ENCODE peak calls at places on chromosomes 3 and 15, in five cellular contexts. One of them, this sample, is unnamed.

GRCh38 chr3:12303532-12303931 is 14.7 kb downstream of the PPARG start:
- DNase-seq in SJSA1: no peak
- DNase-seq in spleen: no peak
- DNase-seq in aorta: no peak
- DNase-seq in kidney: no peak
- DNase-seq in this sample: no peak

GRCh38 chr15:99442268-99442897 is 123.4 kb upstream of the MEF2A start:
- DNase-seq in spleen: no peak
- DNase-seq in aorta: peak
- DNase-seq in kidney: peak
- DNase-seq in SJSA1: peak
- DNase-seq in this sample: no peak

GRCh38 chr3:5053021-5053831 is 68.9 kb upstream of the ARL8B start:
- DNase-seq in kidney: no peak
- DNase-seq in spleen: no peak
- DNase-seq in SJSA1: no peak
- DNase-seq in aorta: no peak
- DNase-seq in this sample: no peak

GRCh38 chr15:90729266-90729665 is 12.1 kb downstream of the BLM start:
- DNase-seq in kidney: no peak
- DNase-seq in aorta: no peak
- DNase-seq in spleen: no peak
- DNase-seq in SJSA1: no peak
- DNase-seq in this sample: no peak

GRCh38 chr3:8629151-8630021 is 15.2 kb downstream of the SSUH2 start:
- DNase-seq in spleen: no peak
- DNase-seq in kidney: peak
- DNase-seq in SJSA1: peak
- DNase-seq in aorta: peak
- DNase-seq in this sample: peak

GRCh38 chr3:185851046-185851445 is 26.2 kb upstream of the IGF2BP2 start:
- DNase-seq in spleen: no peak
- DNase-seq in aorta: no peak
- DNase-seq in kidney: no peak
- DNase-seq in SJSA1: no peak
- DNase-seq in this sample: no peak

GRCh38 chr15:35545316-35545824 is 595 bp downstream of the DPH6 start:
- DNase-seq in spleen: peak
- DNase-seq in kidney: peak
- DNase-seq in SJSA1: peak
- DNase-seq in aorta: peak
- DNase-seq in this sample: peak

GRCh38 chr3:48656061-48656840 is 6.4 kb downstream of the CELSR3 start:
- DNase-seq in SJSA1: no peak
- DNase-seq in aorta: peak
- DNase-seq in kidney: peak
- DNase-seq in spleen: peak
- DNase-seq in this sample: peak

GRCh38 chr15:44729394-44729913 is 6.9 kb upstream of the TRIM69 start:
- DNase-seq in spleen: peak
- DNase-seq in aorta: peak
- DNase-seq in kidney: peak
- DNase-seq in SJSA1: no peak
- DNase-seq in this sample: no peak

GRCh38 chr3:144189044-144189443 is 217.4 kb downstream of the DIPK2A start:
- DNase-seq in kidney: no peak
- DNase-seq in SJSA1: no peak
- DNase-seq in aorta: no peak
- DNase-seq in spleen: no peak
- DNase-seq in this sample: no peak

GRCh38 chr3:72728958-72729467 is 119.2 kb downstream of the SHQ1 start:
- DNase-seq in kidney: no peak
- DNase-seq in aorta: no peak
- DNase-seq in spleen: no peak
- DNase-seq in SJSA1: no peak
- DNase-seq in this sample: no peak

GRCh38 chr3:194265505-194265892 is 85.6 kb downstream of the CPN2 start:
- DNase-seq in SJSA1: no peak
- DNase-seq in spleen: peak
- DNase-seq in aorta: peak
- DNase-seq in kidney: peak
- DNase-seq in this sample: peak

GRCh38 chr15:84391191-84391590 is 155.6 kb downstream of the GOLGA6L4 start:
- DNase-seq in SJSA1: no peak
- DNase-seq in aorta: no peak
- DNase-seq in spleen: no peak
- DNase-seq in kidney: no peak
- DNase-seq in this sample: no peak

GRCh38 chr15:36332301-36332700 is 247.1 kb upstream of the CDIN1 start:
- DNase-seq in aorta: no peak
- DNase-seq in spleen: no peak
- DNase-seq in SJSA1: no peak
- DNase-seq in kidney: no peak
- DNase-seq in this sample: no peak

GRCh38 chr3:11185564-11186317 is 31.4 kb downstream of the HRH1 start:
- DNase-seq in aorta: peak
- DNase-seq in kidney: peak
- DNase-seq in SJSA1: peak
- DNase-seq in spleen: no peak
- DNase-seq in this sample: peak

GRCh38 chr15:70762469-70763119 is 764 bp downstream of the UACA start:
- DNase-seq in kidney: peak
- DNase-seq in spleen: peak
- DNase-seq in SJSA1: no peak
- DNase-seq in aorta: peak
- DNase-seq in this sample: peak

GRCh38 chr15:97972366-97972765 is 11.9 kb downstream of the ARRDC4 start:
- DNase-seq in kidney: no peak
- DNase-seq in aorta: no peak
- DNase-seq in spleen: no peak
- DNase-seq in SJSA1: no peak
- DNase-seq in this sample: no peak

GRCh38 chr15:59186501-59186900 is 20.1 kb upstream of the LDHAL6B start:
- DNase-seq in SJSA1: no peak
- DNase-seq in aorta: no peak
- DNase-seq in kidney: no peak
- DNase-seq in spleen: no peak
- DNase-seq in this sample: no peak

GRCh38 chr15:39624806-39625205 is 43.9 kb downstream of the THBS1 start:
- DNase-seq in SJSA1: peak
- DNase-seq in kidney: peak
- DNase-seq in aorta: peak
- DNase-seq in spleen: peak
- DNase-seq in this sample: peak

GRCh38 chr3:32405711-32406323 is 14.2 kb downstream of the CMTM7 start:
- DNase-seq in kidney: no peak
- DNase-seq in SJSA1: no peak
- DNase-seq in aorta: no peak
- DNase-seq in spleen: no peak
- DNase-seq in this sample: no peak

GRCh38 chr15:60932051-60932915 is 296.8 kb downstream of the RORA start:
- DNase-seq in aorta: peak
- DNase-seq in kidney: peak
- DNase-seq in spleen: no peak
- DNase-seq in SJSA1: no peak
- DNase-seq in this sample: peak

GRCh38 chr15:62343397-62343796 is 178.3 kb upstream of the C2CD4B start:
- DNase-seq in aorta: no peak
- DNase-seq in kidney: no peak
- DNase-seq in spleen: no peak
- DNase-seq in SJSA1: no peak
- DNase-seq in this sample: no peak

GRCh38 chr3:61250784-61251173 is 473 bp downstream of the FHIT start:
- DNase-seq in SJSA1: no peak
- DNase-seq in spleen: no peak
- DNase-seq in kidney: peak
- DNase-seq in aorta: no peak
- DNase-seq in this sample: peak

GRCh38 chr3:176415896-176416295 is 781.4 kb downstream of the TBL1XR1 start:
- DNase-seq in SJSA1: no peak
- DNase-seq in spleen: no peak
- DNase-seq in aorta: no peak
- DNase-seq in kidney: no peak
- DNase-seq in this sample: no peak

GRCh38 chr3:97497138-97497537 is 267.4 kb upstream of the ARL6 start:
- DNase-seq in aorta: no peak
- DNase-seq in SJSA1: no peak
- DNase-seq in kidney: no peak
- DNase-seq in spleen: no peak
- DNase-seq in this sample: no peak

GRCh38 chr3:79568938-79569337 is 198.9 kb downstream of the ROBO1 start:
- DNase-seq in spleen: no peak
- DNase-seq in aorta: no peak
- DNase-seq in SJSA1: no peak
- DNase-seq in kidney: no peak
- DNase-seq in this sample: no peak

GRCh38 chr3:14415501-14415900 is 13.1 kb downstream of the SLC6A6 start:
- DNase-seq in aorta: no peak
- DNase-seq in spleen: no peak
- DNase-seq in SJSA1: peak
- DNase-seq in kidney: no peak
- DNase-seq in this sample: peak

GRCh38 chr3:60384352-60384751 is 866.9 kb downstream of the FHIT start:
- DNase-seq in kidney: no peak
- DNase-seq in aorta: no peak
- DNase-seq in spleen: no peak
- DNase-seq in SJSA1: no peak
- DNase-seq in this sample: no peak

GRCh38 chr3:192259661-192260060 is 467.7 kb downstream of the FGF12 start:
- DNase-seq in aorta: no peak
- DNase-seq in SJSA1: no peak
- DNase-seq in spleen: no peak
- DNase-seq in kidney: no peak
- DNase-seq in this sample: no peak

GRCh38 chr15:56758770-56759449 is 25.6 kb upstream of the ZNF280D start:
- DNase-seq in SJSA1: no peak
- DNase-seq in spleen: no peak
- DNase-seq in aorta: no peak
- DNase-seq in kidney: no peak
- DNase-seq in this sample: no peak

GRCh38 chr3:38566215-38566528 is 70.0 kb downstream of the EXOG start:
- DNase-seq in spleen: peak
- DNase-seq in aorta: peak
- DNase-seq in SJSA1: peak
- DNase-seq in kidney: peak
- DNase-seq in this sample: no peak

GRCh38 chr3:123296261-123296660 is 94.5 kb downstream of the SEC22A start:
- DNase-seq in aorta: peak
- DNase-seq in SJSA1: no peak
- DNase-seq in spleen: no peak
- DNase-seq in kidney: no peak
- DNase-seq in this sample: no peak

GRCh38 chr15:37134699-37135131 is 34.4 kb upstream of the MEIS2 start:
- DNase-seq in aorta: no peak
- DNase-seq in spleen: no peak
- DNase-seq in kidney: no peak
- DNase-seq in SJSA1: no peak
- DNase-seq in this sample: peak

GRCh38 chr3:98793971-98794370 is 30.8 kb downstream of the ST3GAL6 start:
- DNase-seq in kidney: no peak
- DNase-seq in SJSA1: no peak
- DNase-seq in spleen: no peak
- DNase-seq in aorta: no peak
- DNase-seq in this sample: no peak
- H3K27ac ChIP-seq in kidney: no peak
- H3K27ac ChIP-seq in SJSA1: no peak
- H3K27ac ChIP-seq in spleen: no peak
- H3K27ac ChIP-seq in aorta: no peak
- H3K27ac ChIP-seq in this sample: no peak

DNA sequence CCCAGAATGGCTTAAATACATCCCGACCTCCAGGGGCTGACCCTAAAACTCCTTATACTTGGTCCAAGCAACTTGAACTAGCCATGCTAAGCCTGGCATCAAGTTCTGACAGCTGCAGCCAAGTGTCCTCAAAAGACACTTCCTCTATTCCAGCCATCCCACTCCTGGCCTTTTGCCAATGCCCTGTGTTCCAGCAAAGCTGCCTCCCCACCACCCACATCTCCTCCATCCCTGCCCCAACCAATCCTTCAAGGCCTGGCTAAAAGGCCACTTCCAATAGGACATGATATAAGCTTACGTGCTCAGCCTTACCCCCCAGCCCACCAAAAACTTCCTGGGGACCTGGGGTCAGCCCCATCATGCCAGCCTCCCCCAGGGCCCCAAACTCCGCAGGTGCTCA is 40.9 kb downstream of the SEMA3G start:
- DNase-seq in aorta: peak
- DNase-seq in spleen: peak
- DNase-seq in SJSA1: no peak
- DNase-seq in kidney: peak
- DNase-seq in this sample: peak
- H3K27ac ChIP-seq in aorta: no peak
- H3K27ac ChIP-seq in spleen: no peak
- H3K27ac ChIP-seq in SJSA1: no peak
- H3K27ac ChIP-seq in kidney: no peak
- H3K27ac ChIP-seq in this sample: no peak

DNA sequence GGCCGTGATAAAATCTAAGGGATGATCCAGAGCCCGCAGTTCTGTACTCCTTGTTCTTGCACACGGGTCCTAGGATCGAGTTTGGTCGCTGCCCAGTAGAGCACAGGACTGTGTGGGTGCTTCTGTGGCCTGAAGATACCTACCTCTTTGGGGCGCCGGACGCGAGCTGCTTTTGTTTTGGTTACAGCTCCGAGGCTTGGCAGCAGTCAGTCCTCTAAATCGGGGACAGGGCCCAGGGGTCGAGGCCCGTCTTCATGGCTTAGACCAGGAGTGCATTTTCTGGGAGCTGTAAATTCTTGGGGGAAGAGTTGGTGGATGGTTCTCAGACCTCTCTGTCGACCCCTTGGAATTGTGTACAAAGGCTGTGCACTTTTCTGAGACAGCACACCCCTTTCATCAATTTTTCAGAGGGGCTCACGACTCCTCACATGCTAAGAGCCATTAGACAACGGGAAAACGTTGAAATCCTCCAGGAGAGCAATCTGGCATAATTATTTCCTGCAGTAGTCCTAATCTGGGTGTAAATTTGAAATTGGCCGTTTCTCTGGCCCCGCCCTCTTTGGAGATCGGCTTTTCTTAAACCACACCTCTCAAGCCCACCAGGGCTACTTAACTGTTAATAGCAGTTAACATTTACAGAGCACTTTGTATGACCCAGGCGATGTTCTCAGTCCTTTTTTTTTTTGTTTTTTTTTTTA is 927 bp downstream of the CEP97 start:
- DNase-seq in kidney: peak
- DNase-seq in aorta: peak
- DNase-seq in SJSA1: no peak
- DNase-seq in spleen: peak
- DNase-seq in this sample: peak
- H3K27ac ChIP-seq in kidney: peak
- H3K27ac ChIP-seq in aorta: peak
- H3K27ac ChIP-seq in SJSA1: peak
- H3K27ac ChIP-seq in spleen: peak
- H3K27ac ChIP-seq in this sample: peak

DNA sequence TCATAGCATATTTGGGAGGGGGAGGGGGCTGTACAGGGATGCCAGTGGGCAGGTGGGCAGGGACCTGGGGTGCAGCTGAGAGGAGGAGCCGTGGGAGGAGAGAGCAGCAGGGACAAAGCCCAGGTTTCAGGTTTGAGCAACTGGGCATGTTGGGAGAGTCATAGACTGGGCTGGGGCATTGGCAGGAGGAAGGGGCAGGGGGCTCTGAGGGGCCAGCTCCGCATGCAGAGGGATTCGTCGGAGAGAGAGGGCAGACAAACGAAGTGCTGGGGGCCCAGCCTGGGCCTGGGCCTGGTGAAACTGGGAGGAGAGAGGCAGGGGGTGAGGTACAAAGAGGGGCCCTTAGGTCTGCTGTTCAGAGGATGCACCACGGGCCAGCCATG is 25.2 kb downstream of the RASGRF1 start:
- DNase-seq in spleen: peak
- DNase-seq in kidney: no peak
- DNase-seq in aorta: peak
- DNase-seq in SJSA1: no peak
- DNase-seq in this sample: no peak
- H3K27ac ChIP-seq in spleen: no peak
- H3K27ac ChIP-seq in kidney: no peak
- H3K27ac ChIP-seq in aorta: no peak
- H3K27ac ChIP-seq in SJSA1: no peak
- H3K27ac ChIP-seq in this sample: no peak